ENCODE peak calls at places on chromosomes 7 and 10, in nine cellular contexts. H is NCI-H2081, N is stomach, B is NCI-H1092 treated with DMSO at 0.1 percent for 48 hours, O is NB4, V is SW480, Z is hippocampal formation, K is OCI-LY7, A is COR-L47. U is an unnamed sample.

GRCh38 chr7:151687523-151688235 is 168.0 kb upstream of the RHEB start:
- DNase-seq in H (no peak), N (peak; percentile 72), B (no peak), O (no peak), V (peak; percentile 88), Z (no peak), K (no peak), A (no peak), U (peak; percentile 87)

GRCh38 chr7:42096681-42097637 is 140.1 kb downstream of the GLI3 start:
- DNase-seq in H (no peak), N (peak; percentile 71), B (no peak), O (peak; percentile 59), V (no peak), Z (no peak), K (no peak), A (no peak), U (no peak)

GRCh38 chr7:93021748-93022147 is 96.0 kb downstream of the SAMD9 start:
- DNase-seq in H (no peak), N (no peak), B (no peak), O (no peak), V (no peak), Z (no peak), K (no peak), A (no peak), U (no peak)

GRCh38 chr10:117217196-117217761 is 20.0 kb downstream of the KCNK18 start:
- DNase-seq in H (peak; percentile 22), N (no peak), B (no peak), O (no peak), V (peak; percentile 66), Z (no peak), K (no peak), A (no peak), U (no peak)

GRCh38 chr10:13924020-13924725 is 337.4 kb downstream of the PRPF18 start:
- DNase-seq in H (no peak), N (no peak), B (no peak), O (no peak), V (no peak), Z (no peak), K (no peak), A (no peak), U (no peak)

GRCh38 chr7:101294832-101295121 is 26.8 kb downstream of the IFT22 start:
- DNase-seq in H (no peak), N (no peak), B (no peak), O (no peak), V (no peak), Z (no peak), K (no peak), A (no peak), U (no peak)

GRCh38 chr10:74558403-74558802 is 268.0 kb upstream of the KAT6B start:
- DNase-seq in H (no peak), N (no peak), B (no peak), O (no peak), V (no peak), Z (no peak), K (no peak), A (no peak), U (no peak)

GRCh38 chr10:3411044-3411443 is 238.5 kb upstream of the PITRM1 start:
- DNase-seq in H (no peak), N (no peak), B (no peak), O (no peak), V (no peak), Z (no peak), K (no peak), A (no peak), U (no peak)

GRCh38 chr10:20955355-20955893 is 58.3 kb upstream of the NEBL start:
- DNase-seq in H (no peak), N (no peak), B (no peak), O (no peak), V (no peak), Z (no peak), K (no peak), A (no peak), U (peak; percentile 34)

GRCh38 chr7:16822029-16822428 is 17.2 kb upstream of the AGR2 start:
- DNase-seq in H (no peak), N (no peak), B (no peak), O (no peak), V (no peak), Z (no peak), K (no peak), A (no peak), U (no peak)

GRCh38 chr7:42192851-42193456 is 44.1 kb downstream of the GLI3 start:
- DNase-seq in H (no peak), N (no peak), B (no peak), O (no peak), V (peak; percentile 90), Z (no peak), K (no peak), A (no peak), U (no peak)

GRCh38 chr10:111146025-111146640 is 69.3 kb downstream of the ADRA2A start:
- DNase-seq in H (no peak), N (no peak), B (no peak), O (no peak), V (no peak), Z (peak; percentile 3), K (no peak), A (peak; percentile 1), U (no peak)

GRCh38 chr7:123773499-123773898 is 24.7 kb upstream of the WASL start:
- DNase-seq in H (no peak), N (no peak), B (no peak), O (no peak), V (no peak), Z (no peak), K (no peak), A (no peak), U (no peak)

GRCh38 chr7:131040467-131040932 is 287.2 kb upstream of the MKLN1 start:
- DNase-seq in H (peak; percentile 72), N (peak; percentile 62), B (peak; percentile 69), O (peak; percentile 68), V (peak; percentile 68), Z (peak; percentile 13), K (peak; percentile 53), A (peak; percentile 40), U (peak; percentile 72)

GRCh38 chr10:96606946-96607345 is 20.1 kb upstream of the TM9SF3 start:
- DNase-seq in H (no peak), N (no peak), B (no peak), O (no peak), V (no peak), Z (no peak), K (no peak), A (no peak), U (no peak)

GRCh38 chr7:47757946-47758371 is 176.0 kb upstream of the TNS3 start:
- DNase-seq in H (no peak), N (peak; percentile 41), B (no peak), O (no peak), V (peak; percentile 57), Z (peak; percentile 10), K (no peak), A (no peak), U (no peak)

GRCh38 chr10:124156524-124157225 is 63.3 kb upstream of the CHST15 start:
- DNase-seq in H (no peak), N (peak; percentile 26), B (no peak), O (no peak), V (no peak), Z (no peak), K (peak; percentile 29), A (no peak), U (no peak)

GRCh38 chr7:155953501-155953778 is 141.2 kb upstream of the SHH start:
- DNase-seq in H (no peak), N (peak; percentile 21), B (no peak), O (no peak), V (no peak), Z (no peak), K (no peak), A (no peak), U (no peak)

GRCh38 chr10:29908977-29909376 is 150.4 kb downstream of the JCAD start:
- DNase-seq in H (peak; percentile 83), N (no peak), B (peak; percentile 28), O (no peak), V (no peak), Z (no peak), K (no peak), A (peak; percentile 43), U (no peak)

GRCh38 chr10:109929501-109930219 is 6.3 kb upstream of the XPNPEP1 start:
- DNase-seq in H (no peak), N (no peak), B (no peak), O (peak; percentile 74), V (no peak), Z (no peak), K (no peak), A (no peak), U (no peak)

GRCh38 chr7:123635551-123636359 is 19.9 kb upstream of the LMOD2 start:
- DNase-seq in H (peak; percentile 48), N (no peak), B (peak; percentile 45), O (peak; percentile 39), V (peak; percentile 40), Z (no peak), K (peak; percentile 17), A (peak; percentile 34), U (peak; percentile 42)

GRCh38 chr10:71727429-71728217 is 8.0 kb upstream of the C10orf105 start:
- DNase-seq in H (no peak), N (peak; percentile 70), B (no peak), O (peak; percentile 94), V (no peak), Z (peak; percentile 31), K (peak; percentile 92), A (no peak), U (no peak)

GRCh38 chr7:155252388-155252957 is 45.2 kb upstream of the INSIG1 start:
- DNase-seq in H (no peak), N (no peak), B (no peak), O (no peak), V (no peak), Z (no peak), K (no peak), A (no peak), U (no peak)

GRCh38 chr7:27130540-27131389 is at the start of gene HOXA4:
- DNase-seq in H (peak; percentile 70), N (peak; percentile 69), B (peak; percentile 95), O (peak; percentile 95), V (peak; percentile 93), Z (no peak), K (peak; percentile 73), A (no peak), U (no peak)

GRCh38 chr7:112958775-112959174 is 127.9 kb downstream of the GPR85 start:
- DNase-seq in H (no peak), N (no peak), B (no peak), O (no peak), V (no peak), Z (no peak), K (no peak), A (no peak), U (no peak)

GRCh38 chr10:46218921-46219320 is 67.9 kb upstream of the ANTXRL start:
- DNase-seq in H (no peak), N (no peak), B (no peak), O (peak; percentile 68), V (no peak), Z (no peak), K (no peak), A (no peak), U (peak; percentile 47)

GRCh38 chr10:72322280-72323058 is 32.2 kb downstream of the DNAJB12 start:
- DNase-seq in H (no peak), N (no peak), B (no peak), O (no peak), V (peak; percentile 87), Z (no peak), K (no peak), A (no peak), U (no peak)